ENCODE peak calls at places on chromosome 10, in five cellular contexts. G, F, S, E and X are unnamed samples. For H3K27me3, the result is how much of the 10 kb centered on the place peaks cover.

GRCh38 chr10:86254526-86255174 is 111.9 kb downstream of the GRID1 start:
- DNase-seq in E (no peak), F (no peak), S (no peak), G (peak), X (no peak)

GRCh38 chr10:88379575-88379974 is 203.5 kb downstream of the RNLS start:
- DNase-seq in S (no peak), F (peak), G (no peak), E (no peak), X (no peak)

GRCh38 chr10:118850418-118851061 is 95.8 kb upstream of the CACUL1 start:
- DNase-seq in F (peak), E (peak), G (peak), S (peak), X (no peak)

GRCh38 chr10:96306516-96306915 is 2.3 kb downstream of the DNTT start:
- DNase-seq in F (no peak), S (no peak), G (peak), E (peak), X (peak)

GRCh38 chr10:104639595-104640338 is 1.3 kb upstream of the SORCS3 start:
- DNase-seq in G (no peak), F (no peak), S (no peak), E (no peak), X (no peak)

GRCh38 chr10:70820976-70821750 is 5.4 kb downstream of the SGPL1 start:
- DNase-seq in S (no peak), E (no peak), F (peak), G (no peak), X (no peak)

GRCh38 chr10:70090951-70091350 is 38.3 kb downstream of the MACROH2A2 start:
- DNase-seq in E (no peak), S (no peak), F (no peak), G (no peak), X (no peak)

GRCh38 chr10:87506988-87507387 is 2.3 kb downstream of the MINPP1 start:
- DNase-seq in F (no peak), S (no peak), G (no peak), E (no peak), X (no peak)

GRCh38 chr10:119849944-119850343 is 22.7 kb downstream of the MCMBP start:
- DNase-seq in E (no peak), G (no peak), F (no peak), S (no peak), X (no peak)

GRCh38 chr10:86632009-86632800 is 22.1 kb upstream of the OPN4 start:
- DNase-seq in S (peak), F (no peak), G (no peak), E (peak), X (no peak)

GRCh38 chr10:31030216-31030615 is 1.4 kb downstream of the ZNF438 start:
- DNase-seq in G (no peak), F (peak), E (no peak), S (no peak), X (no peak)
- H3K4me3 ChIP-seq in G (no peak), F (no peak), E (peak), S (peak), X (no peak)

DNA sequence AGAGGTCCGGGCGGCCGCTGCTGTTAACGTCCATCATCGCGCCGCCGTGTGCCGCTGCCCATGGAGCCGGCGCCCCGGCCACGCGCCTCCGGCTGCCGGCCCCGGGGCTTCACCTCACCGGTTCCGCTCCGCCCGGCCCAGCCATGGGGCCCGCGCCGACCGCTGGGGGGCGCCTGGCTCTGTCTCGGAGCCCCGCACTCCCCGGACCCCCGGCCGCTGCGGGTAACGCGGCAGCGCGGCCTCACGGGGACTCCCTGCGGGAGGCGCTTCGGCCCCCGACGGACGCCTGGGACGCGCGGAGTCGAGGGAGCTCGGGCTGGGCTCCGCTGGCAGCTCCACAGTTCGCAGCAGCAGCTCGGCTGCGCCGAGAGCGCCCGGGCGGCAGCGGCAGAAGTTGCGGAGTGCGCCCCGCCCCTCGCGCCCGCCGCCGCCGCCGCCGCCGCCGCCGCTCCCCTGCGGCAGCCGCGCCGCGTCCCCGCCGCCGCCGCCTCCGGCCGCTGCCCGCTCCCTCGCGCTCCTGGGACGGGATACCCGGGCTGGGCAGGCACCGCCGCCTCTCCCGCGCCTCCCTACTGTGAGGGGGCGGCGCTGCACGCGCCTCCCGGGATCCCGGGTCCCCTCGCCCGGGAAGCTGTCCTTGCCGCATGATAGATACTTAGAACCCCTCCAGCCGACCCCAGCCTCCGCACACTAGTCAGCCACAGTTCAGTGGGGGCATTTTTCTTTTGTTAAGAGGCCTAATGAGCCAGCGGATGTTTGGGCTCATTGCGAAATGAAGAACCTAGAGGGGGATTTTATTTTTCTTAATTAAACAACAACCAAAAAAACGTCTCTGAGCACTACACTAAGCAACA is at the start of gene HTR7:
- DNase-seq in E (peak), F (peak), S (peak), G (peak), X (no peak)
- TF ChIP-seq CTCF in E (peak), F (peak), S (no peak), G (peak), X (no peak)

DNA sequence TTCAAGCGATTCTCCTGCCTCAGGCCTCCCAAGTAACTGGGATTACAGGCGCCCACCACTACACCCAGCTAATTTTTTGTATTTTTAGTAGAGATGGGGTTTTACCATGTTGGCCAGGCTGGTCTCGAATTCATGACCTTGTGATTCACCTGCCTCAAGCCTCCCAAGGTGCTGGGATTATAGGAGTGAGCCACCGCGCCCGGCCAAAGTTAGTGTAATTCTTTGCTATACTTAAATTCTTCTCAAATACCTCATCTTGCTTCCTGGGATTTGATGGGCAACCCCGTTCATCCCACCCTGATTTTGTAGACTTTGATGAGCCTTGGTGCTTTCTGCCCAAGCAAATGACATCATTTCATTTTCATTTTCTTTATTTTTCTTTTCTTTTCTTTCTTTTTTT is 54.5 kb downstream of the PAX2 start:
- DNase-seq in E (no peak), F (no peak), S (no peak), G (no peak), X (no peak)
- H3K27me3 ChIP-seq in E (half or more), F (half or more), S (under half), G (under half), X (under half)

DNA sequence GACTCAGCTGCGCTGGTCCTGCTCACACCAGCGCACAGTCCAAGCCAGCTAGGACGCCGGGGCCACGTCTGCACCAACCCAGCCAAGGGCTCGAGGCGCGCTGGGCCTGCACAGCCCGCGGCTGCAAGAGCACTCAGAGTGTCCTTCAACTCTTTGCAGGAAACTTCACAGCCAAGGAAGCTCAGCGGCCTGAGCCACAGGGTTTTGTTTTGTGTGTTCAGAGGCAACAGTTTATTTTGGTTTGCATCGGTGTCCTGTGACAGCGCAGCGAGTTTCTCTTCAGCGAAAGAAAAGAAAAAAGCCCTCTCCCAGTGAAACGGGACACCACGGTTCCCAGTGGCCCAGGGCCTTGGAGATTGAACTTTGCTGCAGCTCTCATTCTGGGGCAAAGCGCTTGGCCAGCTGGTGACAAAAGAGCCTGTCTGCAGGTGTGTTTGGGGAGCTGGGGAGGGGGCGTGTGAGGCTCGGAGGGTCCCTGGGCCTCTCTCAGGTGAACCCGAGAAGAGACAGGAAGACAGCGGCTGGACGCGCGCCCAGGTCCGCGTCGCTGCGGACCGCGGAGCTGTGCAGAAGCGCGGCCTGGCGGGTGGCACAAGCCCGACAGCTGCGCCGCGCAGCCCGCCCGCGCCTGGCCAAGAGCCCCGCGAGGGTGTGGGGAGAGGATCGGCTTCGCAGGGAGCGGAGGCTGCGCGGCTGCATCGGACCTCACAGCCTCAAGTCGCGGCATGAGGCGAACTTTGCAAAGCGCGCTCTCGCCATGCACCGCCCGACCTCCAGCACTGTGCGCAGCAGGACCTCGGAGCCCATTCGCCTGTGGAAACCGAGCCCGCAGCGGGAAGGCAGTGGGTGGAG is 922 bp downstream of the CXCL12 start:
- DNase-seq in F (peak), E (peak), G (peak), S (peak), X (no peak)
- H3K4me3 ChIP-seq in F (peak), E (peak), G (no peak), S (peak), X (peak)

GRCh38 chr10:67666416-67667043 is 29.5 kb downstream of the CTNNA3 start:
- DNase-seq in G (no peak), S (no peak), F (peak), E (no peak), X (no peak)
- TF ChIP-seq CTCF in G (peak), S (no peak), F (peak), E (peak), X (peak)

GRCh38 chr10:113555751-113556150 is 2.9 kb downstream of the HABP2 start:
- DNase-seq in E (no peak), F (no peak), G (no peak), S (no peak), X (no peak)
- H3K27me3 ChIP-seq in E (half or more), F (under half), G (under half), S (under half), X (under half)

GRCh38 chr10:23283680-23284079 is 60.9 kb downstream of the C10orf67 start:
- DNase-seq in F (no peak), S (no peak), E (no peak), G (no peak), X (no peak)

GRCh38 chr10:23284155-23284554 is 60.4 kb downstream of the C10orf67 start:
- DNase-seq in G (no peak), F (no peak), E (no peak), S (no peak), X (no peak)

GRCh38 chr10:23280420-23281043 is 64.1 kb downstream of the C10orf67 start:
- DNase-seq in S (no peak), F (no peak), E (no peak), G (no peak), X (no peak)

GRCh38 chr10:23284674-23285335 is 59.8 kb downstream of the C10orf67 start:
- DNase-seq in E (no peak), F (no peak), G (no peak), S (no peak), X (no peak)

DNA sequence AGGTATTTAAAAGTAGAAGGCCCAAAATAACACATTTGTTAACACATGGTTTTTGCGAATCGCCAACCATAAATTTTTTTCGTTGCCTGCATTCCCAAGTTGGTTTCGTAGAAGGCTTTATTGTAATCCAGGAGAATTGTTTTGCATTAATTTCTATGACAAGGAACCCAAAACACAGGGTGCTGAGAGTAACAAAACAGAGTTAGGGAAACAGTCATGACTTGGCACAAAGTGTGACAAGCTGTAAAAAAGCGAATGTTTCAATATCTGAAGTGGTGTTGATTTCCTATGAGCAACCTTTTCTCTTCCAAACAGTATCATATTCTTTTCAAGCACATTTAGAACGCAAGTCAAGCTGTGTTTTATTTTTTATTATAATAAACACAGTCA is 63.6 kb downstream of the C10orf67 start:
- DNase-seq in G (no peak), E (no peak), F (no peak), S (no peak), X (no peak)
- H3K4me3 ChIP-seq in G (no peak), E (no peak), F (no peak), S (no peak), X (no peak)